ENCODE peak calls at places on chromosomes 3 and 15, in five cellular contexts. E is kidney, D is Peyer's patch, L is astrocyte of the cerebellum, I is heart left ventricle. K is an unnamed sample.

GRCh38 chr3:150497956-150498355 is 48.3 kb downstream of the SERP1 start:
- DNase-seq in L (no peak), D (no peak), E (no peak), I (no peak), K (peak)

GRCh38 chr15:48520376-48521155 is 124.9 kb downstream of the FBN1 start:
- DNase-seq in D (no peak), E (no peak), L (no peak), I (no peak), K (no peak)

GRCh38 chr3:43477600-43477999 is 144.2 kb downstream of the ANO10 start:
- DNase-seq in E (no peak), D (peak), L (no peak), I (peak), K (no peak)

GRCh38 chr3:33360136-33360825 is 79.9 kb downstream of the UBP1 start:
- DNase-seq in D (no peak), I (no peak), L (peak), E (no peak), K (peak)

GRCh38 chr15:67107014-67107812 is 41.8 kb downstream of the SMAD3 start:
- DNase-seq in I (no peak), E (peak), D (peak), L (peak), K (peak)

GRCh38 chr15:68517285-68517711 is 61.5 kb upstream of the CORO2B start:
- DNase-seq in I (no peak), D (no peak), E (no peak), L (no peak), K (no peak)

GRCh38 chr15:67147410-67147949 is 82.1 kb downstream of the SMAD3 start:
- DNase-seq in E (no peak), D (peak), I (no peak), L (no peak), K (no peak)

GRCh38 chr3:134594236-134594825 is 56.5 kb downstream of the KY start:
- DNase-seq in L (no peak), E (no peak), I (no peak), D (no peak), K (no peak)

GRCh38 chr3:69012836-69013255 is 638 bp downstream of the EOGT start:
- DNase-seq in L (no peak), D (peak), E (peak), I (peak), K (no peak)

GRCh38 chr15:64247906-64248541 is 85.2 kb upstream of the PPIB start:
- DNase-seq in I (no peak), E (no peak), L (peak), D (peak), K (peak)

GRCh38 chr3:32401141-32401540 is 9.5 kb downstream of the CMTM7 start:
- DNase-seq in E (no peak), I (no peak), L (no peak), D (no peak), K (no peak)

GRCh38 chr3:149197669-149198068 is 24.0 kb downstream of the CP start:
- DNase-seq in D (no peak), E (no peak), I (no peak), L (no peak), K (no peak)

GRCh38 chr3:141386611-141387110 is 18.4 kb downstream of the ZBTB38 start:
- DNase-seq in I (no peak), D (no peak), E (no peak), L (no peak), K (no peak)

GRCh38 chr3:60217156-60217911 is 1033.9 kb downstream of the FHIT start:
- DNase-seq in L (no peak), E (no peak), D (no peak), I (no peak), K (no peak)

DNA sequence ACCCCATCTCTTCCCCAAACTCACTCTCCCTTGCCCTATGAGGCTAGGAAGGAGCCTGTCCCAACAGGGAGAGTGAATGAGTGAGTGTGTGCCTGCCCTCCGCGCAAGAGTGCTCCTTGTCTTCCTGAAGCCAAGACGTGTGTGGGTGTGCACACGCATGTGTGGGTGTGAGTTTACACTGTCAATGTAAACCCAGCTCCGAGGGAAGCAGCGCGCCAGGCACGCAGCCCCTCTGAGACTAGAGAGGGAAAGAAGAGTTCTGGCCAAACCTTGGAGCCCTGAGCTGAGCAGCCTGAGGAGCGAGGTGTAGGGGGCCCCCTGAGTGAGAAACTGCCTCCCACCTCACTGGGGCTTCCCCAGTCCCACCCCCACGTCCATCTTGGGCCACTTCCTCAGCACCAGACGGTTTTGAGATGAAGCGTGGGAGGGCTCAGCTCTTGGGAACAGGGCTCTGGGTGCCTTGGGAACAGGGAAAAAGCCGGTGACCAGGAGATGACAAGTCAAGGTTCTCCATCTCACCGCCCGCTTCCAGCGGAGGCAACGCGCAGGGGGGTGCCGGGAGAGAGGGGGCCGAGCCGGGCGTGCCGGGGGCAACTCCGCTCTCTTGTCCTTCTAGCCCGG is 5.1 kb downstream of the MECOM start:
- DNase-seq in L (no peak), I (peak), E (no peak), D (no peak), K (no peak)
- H3K4me3 ChIP-seq in L (peak), I (peak), E (peak), D (no peak), K (no peak)

GRCh38 chr3:105836533-105836932 is 32.3 kb downstream of the CBLB start:
- DNase-seq in I (no peak), E (no peak), D (peak), L (no peak), K (peak)
- H3K4me3 ChIP-seq in I (no peak), E (no peak), D (no peak), L (no peak), K (no peak)

GRCh38 chr15:37104413-37105392 is 4.4 kb upstream of the MEIS2 start:
- DNase-seq in L (no peak), E (peak), D (no peak), I (no peak), K (no peak)
- H3K4me3 ChIP-seq in L (peak), E (peak), D (peak), I (no peak), K (no peak)

GRCh38 chr3:143123353-143123974 is 3.9 kb downstream of the CHST2 start:
- DNase-seq in E (no peak), D (no peak), L (no peak), I (no peak), K (no peak)
- H3K4me3 ChIP-seq in E (no peak), D (no peak), L (no peak), I (no peak), K (peak)

GRCh38 chr3:185943363-185944106 is 5.7 kb upstream of the TRA2B start:
- DNase-seq in E (peak), I (peak), L (peak), D (peak), K (peak)
- H3K4me3 ChIP-seq in E (peak), I (no peak), L (no peak), D (no peak), K (no peak)

GRCh38 chr15:99105516-99106341 is 849 bp downstream of the SYNM start:
- DNase-seq in L (no peak), E (peak), D (peak), I (peak), K (no peak)

GRCh38 chr15:99108993-99109392 is 4.1 kb downstream of the SYNM start:
- DNase-seq in D (no peak), I (no peak), L (no peak), E (peak), K (no peak)

GRCh38 chr15:99109555-99110021 is 4.7 kb downstream of the SYNM start:
- DNase-seq in D (no peak), L (no peak), E (peak), I (no peak), K (no peak)

GRCh38 chr15:99104788-99105515 is at the start of gene SYNM:
- DNase-seq in L (peak), E (peak), D (peak), I (peak), K (no peak)

GRCh38 chr15:99106417-99107220 is 1.7 kb downstream of the SYNM start:
- DNase-seq in D (no peak), E (peak), I (peak), L (no peak), K (no peak)
- H3K4me3 ChIP-seq in D (peak), E (peak), I (peak), L (peak), K (peak)

DNA sequence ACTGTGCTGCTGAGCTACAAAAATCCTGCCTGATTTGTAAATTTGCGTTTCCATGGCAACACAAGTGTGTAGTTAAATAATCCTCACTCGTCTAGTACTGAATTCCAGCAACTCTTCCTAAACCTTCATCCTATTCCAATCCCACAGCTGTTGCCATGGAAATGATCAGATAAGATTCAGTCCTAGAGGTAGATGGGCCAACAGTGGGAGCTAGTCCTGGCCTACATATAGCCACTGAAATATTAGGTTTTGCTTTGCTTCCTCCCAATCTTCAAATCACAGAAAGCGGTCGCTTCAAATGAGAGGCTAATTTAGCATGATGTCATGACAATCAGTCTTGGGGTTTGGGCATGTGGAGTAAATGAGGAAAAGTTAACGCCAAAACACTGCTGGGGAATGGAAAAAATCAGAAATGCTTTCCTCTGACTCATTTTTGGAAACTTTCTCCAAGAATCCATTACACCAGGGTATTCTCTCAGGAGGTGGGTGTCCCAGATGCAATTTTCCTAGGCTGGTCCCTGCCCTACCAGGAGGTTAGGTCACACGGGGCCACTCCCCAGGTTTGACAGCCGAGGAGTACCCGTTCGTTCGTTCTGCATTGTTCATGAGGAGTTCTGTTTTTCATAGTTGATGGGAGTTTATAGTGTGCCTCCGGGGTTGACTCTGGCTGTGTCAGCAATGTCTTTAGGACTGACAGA is 159.2 kb upstream of the SLCO3A1 start:
- DNase-seq in E (no peak), I (peak), L (peak), D (peak), K (peak)
- H3K4me3 ChIP-seq in E (no peak), I (no peak), L (no peak), D (peak), K (peak)

GRCh38 chr3:52039846-52040245 is 16.5 kb downstream of the DUSP7 start:
- DNase-seq in L (peak), E (peak), D (peak), I (peak), K (no peak)

GRCh38 chr3:52039426-52039825 is 16.9 kb downstream of the DUSP7 start:
- DNase-seq in E (no peak), L (no peak), D (no peak), I (no peak), K (no peak)

GRCh38 chr3:52038227-52038626 is 18.1 kb downstream of the DUSP7 start:
- DNase-seq in L (no peak), D (no peak), E (no peak), I (no peak), K (no peak)

GRCh38 chr3:52041118-52041847 is 15.1 kb downstream of the DUSP7 start:
- DNase-seq in I (no peak), L (no peak), E (peak), D (no peak), K (no peak)

GRCh38 chr3:52040600-52040999 is 15.8 kb downstream of the DUSP7 start:
- DNase-seq in E (no peak), D (no peak), I (no peak), L (no peak), K (no peak)
- H3K4me3 ChIP-seq in E (no peak), D (no peak), I (no peak), L (no peak), K (no peak)

GRCh38 chr3:23292432-23292831 is 89.3 kb downstream of the UBE2E2 start:
- DNase-seq in I (no peak), E (no peak), L (no peak), D (no peak), K (no peak)

GRCh38 chr3:23294770-23295387 is 91.8 kb downstream of the UBE2E2 start:
- DNase-seq in E (no peak), D (no peak), I (no peak), L (no peak), K (no peak)
- H3K4me3 ChIP-seq in E (no peak), D (no peak), I (no peak), L (no peak), K (no peak)